ENCODE peak calls at places on chromosomes 5 and 9, in eight cellular contexts. I is choroid plexus epithelial cell, C is cardiac muscle cell, Y is HFFc6, D is GM20000, E is cardiac fibroblast, O is endothelial cell of umbilical vein, Q is SK-N-DZ. U is an unnamed sample.

GRCh38 chr5:59054963-59055528 is 472.2 kb downstream of the RAB3C start:
- DNase-seq in C (no peak), Q (no peak), O (no peak), I (no peak), Y (no peak), D (no peak), E (no peak), U (no peak)

GRCh38 chr5:131991593-131992324 is 19.7 kb downstream of the ACSL6 start:
- DNase-seq in I (no peak), C (no peak), Q (no peak), Y (no peak), D (no peak), E (no peak), O (no peak), U (no peak)

GRCh38 chr9:133986061-133986460 is 6.1 kb downstream of the VAV2 start:
- DNase-seq in I (no peak), O (no peak), Q (no peak), Y (no peak), D (no peak), E (no peak), C (no peak), U (no peak)

GRCh38 chr5:35789732-35790461 is 66.8 kb upstream of the IL7R start:
- DNase-seq in C (no peak), E (peak), Q (no peak), Y (peak), O (no peak), D (no peak), I (peak), U (no peak)

GRCh38 chr9:95096381-95096780 is 221.1 kb downstream of the FANCC start:
- DNase-seq in D (no peak), E (no peak), C (no peak), I (no peak), O (no peak), Q (no peak), Y (no peak), U (no peak)

GRCh38 chr9:9998491-9999287 is 614.1 kb downstream of the PTPRD start:
- DNase-seq in E (no peak), I (peak), Y (no peak), D (no peak), C (peak), O (peak), Q (peak), U (no peak)

GRCh38 chr5:142701673-142702311 is 15.9 kb upstream of the FGF1 start:
- DNase-seq in E (no peak), Y (no peak), D (no peak), Q (no peak), C (no peak), I (no peak), O (no peak), U (no peak)

GRCh38 chr5:178479261-178479660 is 110.9 kb downstream of the COL23A1 start:
- DNase-seq in I (no peak), Y (no peak), Q (no peak), E (no peak), D (no peak), O (no peak), C (no peak), U (no peak)

GRCh38 chr5:107672212-107673105 is 1.7 kb upstream of the EFNA5 start:
- DNase-seq in Q (peak), E (peak), I (peak), D (peak), Y (no peak), C (peak), O (peak), U (peak)

GRCh38 chr9:11457809-11458785 is 845.3 kb upstream of the PTPRD start:
- DNase-seq in E (no peak), I (peak), D (no peak), Q (no peak), O (no peak), Y (no peak), C (peak), U (peak)

GRCh38 chr9:17082343-17082742 is 52.5 kb upstream of the CNTLN start:
- DNase-seq in C (peak), Q (peak), E (peak), I (peak), Y (peak), O (peak), D (no peak), U (peak)

GRCh38 chr5:17412760-17413671 is 85.0 kb upstream of the TAF11L2 start:
- DNase-seq in C (no peak), Y (no peak), Q (no peak), I (no peak), E (no peak), O (no peak), D (peak), U (no peak)

GRCh38 chr5:87899109-87900100 is 369.2 kb downstream of the TMEM161B start:
- DNase-seq in Y (no peak), E (peak), D (no peak), O (no peak), C (no peak), Q (no peak), I (peak), U (peak)

GRCh38 chr5:89241186-89241585 is 358.2 kb upstream of the MEF2C start:
- DNase-seq in Q (no peak), Y (no peak), C (no peak), I (peak), E (peak), D (no peak), O (no peak), U (no peak)

GRCh38 chr5:139088024-139088423 is 110.1 kb downstream of the SIL1 start:
- DNase-seq in Y (no peak), D (no peak), I (peak), E (no peak), C (no peak), O (peak), Q (no peak), U (no peak)

GRCh38 chr5:79488775-79489174 is 25.2 kb downstream of the HOMER1 start:
- DNase-seq in O (no peak), I (peak), D (no peak), Y (no peak), E (peak), Q (no peak), C (no peak), U (no peak)

GRCh38 chr5:56460681-56461191 is 227.6 kb upstream of the ANKRD55 start:
- DNase-seq in Q (no peak), O (peak), C (no peak), E (no peak), Y (no peak), I (no peak), D (no peak), U (no peak)

GRCh38 chr5:135174315-135175096 is 140.5 kb upstream of the PITX1 start:
- DNase-seq in O (no peak), Q (no peak), C (no peak), D (no peak), E (peak), Y (no peak), I (no peak), U (peak)

GRCh38 chr9:107039546-107039945 is 176.6 kb downstream of the ZNF462 start:
- DNase-seq in D (no peak), Y (no peak), E (peak), Q (no peak), I (peak), O (no peak), C (no peak), U (no peak)

GRCh38 chr5:318931-319601 is 2.4 kb upstream of the AHRR start:
- DNase-seq in O (no peak), Y (no peak), I (no peak), D (no peak), Q (no peak), E (no peak), C (no peak), U (no peak)

GRCh38 chr9:99253134-99253533 is 31.1 kb downstream of the SEC61B start:
- DNase-seq in Y (no peak), I (no peak), C (no peak), D (no peak), O (no peak), E (no peak), Q (no peak), U (no peak)

GRCh38 chr5:126900796-126901195 is 123.9 kb downstream of the LMNB1 start:
- DNase-seq in D (no peak), O (no peak), C (no peak), I (no peak), Y (no peak), E (no peak), Q (no peak), U (no peak)

GRCh38 chr9:98892296-98892695 is 51.4 kb upstream of the COL15A1 start:
- DNase-seq in Y (no peak), Q (no peak), D (no peak), E (no peak), I (peak), C (no peak), O (no peak), U (no peak)

GRCh38 chr5:120017523-120017922 is 388.2 kb downstream of the FAM170A start:
- DNase-seq in Q (no peak), I (peak), D (no peak), C (no peak), Y (no peak), E (peak), O (no peak), U (no peak)

GRCh38 chr5:77076961-77077820 is 9.9 kb downstream of the ZBED3 start:
- DNase-seq in O (peak), D (peak), C (peak), Y (no peak), E (peak), Q (no peak), I (peak), U (peak)

GRCh38 chr5:135453613-135454012 is 1.5 kb upstream of the TIFAB start:
- DNase-seq in Q (no peak), Y (no peak), I (no peak), D (no peak), C (no peak), O (no peak), E (no peak), U (no peak)

GRCh38 chr5:133015466-133015865 is 10.9 kb downstream of the ZCCHC10 start:
- DNase-seq in O (no peak), C (no peak), Y (no peak), E (no peak), D (no peak), Q (no peak), I (no peak), U (no peak)

GRCh38 chr5:6774673-6775327 is 61.6 kb downstream of the TENT4A start:
- DNase-seq in I (no peak), O (no peak), D (peak), Y (no peak), C (no peak), Q (no peak), E (peak), U (no peak)

GRCh38 chr9:110555971-110556370 is 23.6 kb downstream of the SVEP1 start:
- DNase-seq in Q (no peak), I (peak), D (no peak), E (peak), C (no peak), O (peak), Y (peak), U (no peak)

GRCh38 chr5:86968311-86968753 is 299.4 kb upstream of the RASA1 start:
- DNase-seq in E (peak), O (peak), C (peak), D (peak), Q (peak), I (peak), Y (peak), U (peak)

GRCh38 chr5:115685966-115686691 is 60.3 kb upstream of the TMED7 start:
- DNase-seq in D (no peak), Y (no peak), O (no peak), Q (no peak), C (peak), E (peak), I (peak), U (no peak)

GRCh38 chr9:93821307-93821703 is 133.8 kb downstream of the BARX1 start:
- DNase-seq in Y (no peak), O (no peak), C (no peak), Q (no peak), D (no peak), E (no peak), I (no peak), U (no peak)

GRCh38 chr9:127858041-127858512 is 3.6 kb upstream of the ENG start:
- DNase-seq in D (no peak), Q (no peak), C (no peak), Y (no peak), I (no peak), O (peak), E (peak), U (no peak)

GRCh38 chr5:126837907-126838539 is 61.1 kb downstream of the LMNB1 start:
- DNase-seq in C (no peak), O (peak), E (peak), D (no peak), Y (peak), Q (no peak), I (peak), U (no peak)

GRCh38 chr5:109740329-109740728 is 50.6 kb downstream of the MAN2A1 start:
- DNase-seq in I (peak), O (peak), C (peak), Q (no peak), Y (peak), D (peak), E (no peak), U (peak)

GRCh38 chr5:167208911-167209310 is 1082.5 kb upstream of the WWC1 start:
- DNase-seq in Q (no peak), E (peak), D (no peak), C (no peak), I (no peak), O (peak), Y (no peak), U (no peak)

GRCh38 chr5:67262956-67263355 is 66.4 kb upstream of the CD180 start:
- DNase-seq in O (no peak), Y (no peak), Q (no peak), E (no peak), C (no peak), D (no peak), I (no peak), U (no peak)

GRCh38 chr9:131410051-131410491 is 16.2 kb downstream of the PRRC2B start:
- DNase-seq in Q (no peak), D (no peak), Y (no peak), E (peak), C (no peak), I (peak), O (no peak), U (no peak)

U was measured in islet precursor cell.